ENCODE peak calls at places on chromosomes 1 and 21, in five cellular contexts. E, H, I, F and J are unnamed samples.

GRCh38 chr1:201369209-201369608 is 8.3 kb downstream of the TNNT2 start:
- DNase-seq in I (no peak), E (no peak), F (no peak), H (no peak), J (no peak)

GRCh38 chr1:210464519-210465039 is 135.9 kb downstream of the HHAT start:
- DNase-seq in F (no peak), I (no peak), H (no peak), E (no peak), J (no peak)

GRCh38 chr1:45221716-45222115 is 15.3 kb upstream of the ZSWIM5 start:
- DNase-seq in H (no peak), I (no peak), E (no peak), F (no peak), J (no peak)

GRCh38 chr1:224897928-224898327 is 31.5 kb upstream of the DNAH14 start:
- DNase-seq in H (no peak), I (no peak), F (no peak), E (no peak), J (no peak)

GRCh38 chr1:34865981-34866761 is 6.6 kb upstream of the SMIM12 start:
- DNase-seq in F (peak; percentile 73), H (peak; percentile 37), E (peak; percentile 85), I (peak; percentile 91), J (peak; percentile 86)

GRCh38 chr21:23223882-23224281 is 2225.7 kb downstream of the NCAM2 start:
- DNase-seq in H (no peak), I (peak; percentile 43), E (peak; percentile 16), F (no peak), J (no peak)

GRCh38 chr1:201585099-201585498 is 46.2 kb downstream of the NAV1 start:
- DNase-seq in E (no peak), I (no peak), F (no peak), H (no peak), J (no peak)

GRCh38 chr21:28261291-28261690 is 731.4 kb downstream of the LTN1 start:
- DNase-seq in E (no peak), H (no peak), F (no peak), I (no peak), J (no peak)

GRCh38 chr1:36339215-36339614 is 15.8 kb upstream of the EVA1B start:
- DNase-seq in E (no peak), I (no peak), F (no peak), H (no peak), J (no peak)

GRCh38 chr1:96842215-96842614 is 120.6 kb downstream of the PTBP2 start:
- DNase-seq in H (no peak), E (no peak), F (peak; percentile 51), I (peak; percentile 22), J (no peak)

GRCh38 chr1:41890841-41891311 is 27.8 kb downstream of the HIVEP3 start:
- DNase-seq in E (no peak), F (peak; percentile 14), H (no peak), I (no peak), J (no peak)

GRCh38 chr1:218499021-218499691 is 154.0 kb downstream of the TGFB2 start:
- DNase-seq in F (peak; percentile 64), E (no peak), H (no peak), I (no peak), J (no peak)

GRCh38 chr1:64563958-64564565 is 94.1 kb downstream of the CACHD1 start:
- DNase-seq in F (no peak), H (no peak), E (no peak), I (no peak), J (no peak)
- H3K27ac ChIP-seq in F (no peak overlapping the region), H (no peak overlapping the region), E (no peak overlapping the region), I (no peak overlapping the region), J (no peak overlapping the region)

GRCh38 chr21:44285547-44285992 is at the start of gene AIRE:
- DNase-seq in E (peak; percentile 40), I (peak; percentile 59), H (no peak), F (no peak), J (no peak)
- TF ChIP-seq EZH2 in E (peak; percentile 54), I (no peak), H (no peak), F (no peak), J (no peak)

GRCh38 chr1:154142358-154142757 is 12.5 kb downstream of the NUP210L start:
- DNase-seq in H (no peak), F (no peak), E (no peak), I (no peak), J (no peak)
- H3K27me3 ChIP-seq in H (no peaks in the 10 kb centered on the region), F (no peaks in the 10 kb centered on the region), E (no peaks in the 10 kb centered on the region), I (no peaks in the 10 kb centered on the region), J (no peaks in the 10 kb centered on the region)

GRCh38 chr1:29372108-29372507 is 135.8 kb downstream of the PTPRU start:
- DNase-seq in F (no peak), I (no peak), E (no peak), H (no peak), J (no peak)
- H3K27ac ChIP-seq in F (no peak overlapping the region), I (no peak overlapping the region), E (no peak overlapping the region), H (no peak overlapping the region), J (no peak overlapping the region)

GRCh38 chr1:228161866-228162265 is 3.7 kb upstream of the IBA57 start:
- DNase-seq in F (no peak), H (no peak), E (peak; percentile 35), I (no peak), J (no peak)
- TF ChIP-seq EZH2 in F (no peak), H (no peak), E (no peak), I (no peak), J (no peak)

GRCh38 chr1:4656533-4657140 is 2.2 kb downstream of the AJAP1 start:
- DNase-seq in H (no peak), E (no peak), F (no peak), I (no peak), J (no peak)

GRCh38 chr1:4653328-4653660 is 1.1 kb upstream of the AJAP1 start:
- DNase-seq in I (no peak), H (no peak), E (peak; percentile 33), F (no peak), J (no peak)

GRCh38 chr1:4655674-4656532 is 1.5 kb downstream of the AJAP1 start:
- DNase-seq in H (no peak), F (no peak), I (no peak), E (peak; percentile 89), J (no peak)

GRCh38 chr1:4653796-4654715 is at the start of gene AJAP1:
- DNase-seq in H (no peak), F (no peak), I (no peak), E (peak; percentile 80), J (no peak)

GRCh38 chr1:4654764-4655673 is 610 bp downstream of the AJAP1 start:
- DNase-seq in I (no peak), H (no peak), F (no peak), E (peak; percentile 85), J (no peak)
- H3K27me3 ChIP-seq in I (no peaks in the 10 kb centered on the region), H (no peaks in the 10 kb centered on the region), F (no peaks in the 10 kb centered on the region), E (peaks cover 98% of the 10 kb centered on the region), J (peaks cover 63% of the 10 kb centered on the region)